ENCODE peak calls at places on chromosomes 3 and 15, in four cellular contexts. H is A549, X is HepG2, O is K562. E is an unnamed sample.

GRCh38 chr3:167605871-167606270 is 47.9 kb downstream of the WDR49 start:
- DNase-seq in H (no peak), X (no peak), O (no peak), E (no peak)

GRCh38 chr3:109553573-109554371 is 216.4 kb upstream of the DPPA4 start:
- DNase-seq in H (no peak), X (no peak), O (no peak), E (no peak)

GRCh38 chr15:52154896-52155865 is 36.0 kb downstream of the GNB5 start:
- DNase-seq in H (no peak), X (no peak), O (no peak), E (peak; percentile 28)

GRCh38 chr3:1583044-1583443 is 490.2 kb downstream of the CNTN6 start:
- DNase-seq in H (no peak), X (no peak), O (no peak), E (no peak)

GRCh38 chr15:77059761-77060345 is 11.1 kb downstream of the TSPAN3 start:
- DNase-seq in H (no peak), X (no peak), O (no peak), E (no peak)

GRCh38 chr15:73982251-73982962 is 9.7 kb downstream of the STOML1 start:
- DNase-seq in H (no peak), X (no peak), O (no peak), E (no peak)

GRCh38 chr15:76196286-76196948 is 114.9 kb downstream of the ETFA start:
- DNase-seq in H (peak; percentile 91), X (peak; percentile 86), O (peak; percentile 71), E (no peak)

GRCh38 chr3:120170223-120170622 is 76.0 kb upstream of the GSK3B start:
- DNase-seq in H (peak; percentile 31), X (no peak), O (no peak), E (no peak)

GRCh38 chr15:72599855-72600464 is 54.5 kb upstream of the GOLGA6B start:
- DNase-seq in H (peak; percentile 69), X (peak; percentile 37), O (peak; percentile 52), E (no peak)

GRCh38 chr15:58306591-58307312 is 125.0 kb upstream of the LIPC start:
- DNase-seq in H (no peak), X (peak; percentile 15), O (no peak), E (no peak)

GRCh38 chr3:66468016-66468735 is 32.6 kb downstream of the LRIG1 start:
- DNase-seq in H (no peak), X (no peak), O (no peak), E (no peak)

GRCh38 chr15:77440378-77440999 is 19.8 kb downstream of the HMG20A start:
- DNase-seq in H (no peak), X (no peak), O (no peak), E (no peak)

GRCh38 chr3:59286791-59287531 is 237.1 kb upstream of the CFAP20DC start:
- DNase-seq in H (no peak), X (no peak), O (no peak), E (no peak)

GRCh38 chr3:97692831-97693230 is 71.7 kb upstream of the ARL6 start:
- DNase-seq in H (no peak), X (no peak), O (no peak), E (no peak)

GRCh38 chr3:47912006-47912504 is 104.2 kb downstream of the MAP4 start:
- DNase-seq in H (no peak), X (no peak), O (no peak), E (no peak)
- TF ChIP-seq PHF8 in H (no peak), X (no peak), O (no peak), E (no peak)

DNA sequence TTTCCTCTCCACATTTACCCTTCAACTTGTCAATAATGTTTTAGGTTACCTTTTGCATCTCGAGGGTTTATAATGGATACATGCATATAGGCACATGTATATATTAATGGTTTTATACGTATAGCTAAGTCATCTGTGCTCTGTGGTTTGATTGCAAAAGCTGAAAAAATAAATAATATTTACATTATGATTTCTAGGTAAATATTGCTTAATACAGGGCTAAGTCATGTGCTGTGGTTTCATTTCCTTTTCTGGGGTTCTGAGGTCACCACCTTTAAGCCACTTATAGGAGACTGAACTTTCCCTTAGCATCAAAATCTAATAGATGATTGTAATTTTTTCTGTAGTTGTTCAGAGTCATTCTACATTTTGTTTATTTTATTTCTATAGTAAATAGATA is 33.1 kb downstream of the LPP start:
- DNase-seq in H (no peak), X (no peak), O (no peak), E (no peak)
- TF ChIP-seq PHF8 in H (no peak), X (no peak), O (no peak), E (no peak)

GRCh38 chr3:38164136-38164965 is 986 bp upstream of the OXSR1 start:
- DNase-seq in H (no peak), X (no peak), O (no peak), E (no peak)

GRCh38 chr3:38164966-38165721 is at the start of gene OXSR1:
- DNase-seq in H (peak; percentile 99), X (peak; percentile 99), O (peak; percentile 96), E (peak; percentile 92)

GRCh38 chr3:38163117-38163870 is 2.0 kb upstream of the OXSR1 start:
- DNase-seq in H (peak; percentile 40), X (peak; percentile 41), O (peak; percentile 37), E (no peak)

GRCh38 chr3:38168151-38168987 is 3.0 kb downstream of the OXSR1 start:
- DNase-seq in H (no peak), X (no peak), O (no peak), E (no peak)

GRCh38 chr3:38165722-38166387 is 518 bp downstream of the OXSR1 start:
- DNase-seq in H (peak; percentile 61), X (peak; percentile 31), O (no peak), E (no peak)
- TF ChIP-seq PHF8 in H (peak; percentile 43), X (no peak), O (peak; percentile 22), E (no peak)

GRCh38 chr3:69182588-69183299 is 60.3 kb upstream of the LMOD3 start:
- DNase-seq in H (no peak), X (no peak), O (no peak), E (no peak)

GRCh38 chr3:69178838-69179739 is 56.7 kb upstream of the LMOD3 start:
- DNase-seq in H (no peak), X (peak; percentile 93), O (no peak), E (no peak)

GRCh38 chr3:69180869-69181591 is 58.6 kb upstream of the LMOD3 start:
- DNase-seq in H (no peak), X (peak; percentile 19), O (no peak), E (no peak)

GRCh38 chr3:69179740-69180372 is 57.5 kb upstream of the LMOD3 start:
- DNase-seq in H (no peak), X (peak; percentile 86), O (no peak), E (no peak)

GRCh38 chr3:69181592-69182211 is 59.3 kb upstream of the LMOD3 start:
- DNase-seq in H (no peak), X (peak; percentile 80), O (no peak), E (no peak)
- TF ChIP-seq PHF8 in H (no peak), X (no peak), O (no peak), E (no peak)

DNA sequence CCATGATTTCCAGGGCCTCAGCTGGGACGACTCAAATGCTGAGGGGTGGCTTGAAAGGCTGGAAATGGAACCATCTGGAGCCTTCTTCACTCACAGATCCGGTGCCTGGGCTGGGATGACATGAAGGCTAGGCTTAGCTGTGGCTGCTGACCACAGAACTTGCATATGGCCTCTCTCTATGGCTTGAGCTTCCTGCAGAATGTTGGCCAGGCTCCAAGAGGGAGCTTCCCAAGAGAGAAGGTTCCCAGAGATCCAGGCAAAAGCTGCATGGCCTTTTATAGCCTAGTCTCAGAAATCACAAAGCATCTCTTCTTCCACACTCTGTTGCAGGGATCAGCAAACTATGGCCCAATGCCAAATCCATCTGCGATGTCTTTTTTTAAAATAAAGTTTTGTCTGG is 44.8 kb downstream of the GATM start:
- DNase-seq in H (no peak), X (peak; percentile 53), O (no peak), E (no peak)
- TF ChIP-seq PHF8 in H (no peak), X (no peak), O (no peak), E (no peak)

GRCh38 chr3:127141921-127142730 is 50.8 kb upstream of the PRR23E start:
- DNase-seq in H (peak; percentile 6), X (peak; percentile 46), O (no peak), E (no peak)
- TF ChIP-seq PHF8 in H (no peak), X (no peak), O (no peak), E (no peak)

GRCh38 chr3:53168175-53168923 is 7.3 kb downstream of the PRKCD start:
- DNase-seq in H (no peak), X (no peak), O (no peak), E (no peak)
- TF ChIP-seq PHF8 in H (no peak), X (no peak), O (no peak), E (no peak)

E was measured in H1.